ENCODE peak calls at places on chromosomes 16 and 17, in eight cellular contexts. P, W, Q, R, N, V, K and J are unnamed samples.

GRCh38 chr16:53817117-53817516 is 113.2 kb downstream of the FTO start:
- DNase-seq in Q (no peak), V (no peak), W (peak; percentile 63), K (no peak), N (no peak), P (no peak), R (no peak), J (no peak)

GRCh38 chr17:77097772-77098171 is 43.0 kb upstream of the SEC14L1 start:
- DNase-seq in Q (no peak), R (no peak), K (no peak), V (no peak), W (no peak), N (no peak), P (no peak), J (no peak)

GRCh38 chr16:6682142-6682811 is 650.4 kb upstream of the RBFOX1 start:
- DNase-seq in N (peak; percentile 46), R (no peak), Q (no peak), W (peak; percentile 51), K (peak; percentile 57), P (peak; percentile 31), V (no peak), J (peak; percentile 7)

GRCh38 chr16:51553314-51553713 is 402.2 kb upstream of the SALL1 start:
- DNase-seq in N (no peak), V (no peak), K (no peak), W (no peak), R (no peak), P (no peak), Q (no peak), J (no peak)

GRCh38 chr17:49964539-49965521 is 4.2 kb upstream of the DLX4 start:
- DNase-seq in R (no peak), P (no peak), K (no peak), Q (no peak), V (no peak), W (no peak), N (no peak), J (no peak)

GRCh38 chr16:68146583-68146982 is 61.4 kb downstream of the NFATC3 start:
- DNase-seq in N (no peak), P (no peak), W (no peak), Q (no peak), R (no peak), K (no peak), V (no peak), J (no peak)

GRCh38 chr16:16863672-16864071 is 484.7 kb downstream of the NPIPA7 start:
- DNase-seq in N (no peak), R (no peak), P (no peak), W (no peak), K (no peak), V (no peak), Q (no peak), J (no peak)

GRCh38 chr17:34163681-34164080 is 91.4 kb upstream of the CCL2 start:
- DNase-seq in K (no peak), P (no peak), Q (no peak), N (no peak), W (no peak), R (no peak), V (no peak), J (no peak)

GRCh38 chr16:4370570-4371480 is 823 bp upstream of the VASN start:
- DNase-seq in K (peak; percentile 12), P (no peak), V (peak; percentile 97), Q (no peak), R (peak; percentile 88), N (peak; percentile 66), W (peak; percentile 95), J (peak; percentile 77)

GRCh38 chr16:53258809-53259208 is 175.5 kb upstream of the RBL2 start:
- DNase-seq in P (no peak), R (no peak), K (no peak), Q (no peak), N (no peak), W (no peak), V (no peak), J (no peak)

GRCh38 chr16:15983898-15984297 is 34.5 kb downstream of the ABCC1 start:
- DNase-seq in K (no peak), N (no peak), Q (no peak), P (no peak), W (no peak), R (no peak), V (no peak), J (no peak)

GRCh38 chr17:83079340-83079747 is at the start of gene METRNL:
- DNase-seq in K (peak; percentile 64), W (peak; percentile 89), N (peak; percentile 83), R (peak; percentile 79), Q (peak; percentile 37), V (peak; percentile 95), P (peak; percentile 83), J (no peak)

GRCh38 chr17:83076930-83077329 is 2.5 kb upstream of the METRNL start:
- DNase-seq in W (no peak), P (no peak), K (no peak), N (no peak), Q (no peak), R (no peak), V (no peak), J (no peak)

GRCh38 chr17:83079766-83080616 is 582 bp downstream of the METRNL start:
- DNase-seq in N (no peak), W (no peak), R (no peak), V (no peak), P (no peak), Q (no peak), K (no peak), J (no peak)

GRCh38 chr17:83077411-83077810 is 2.0 kb upstream of the METRNL start:
- DNase-seq in R (no peak), P (peak; percentile 52), Q (no peak), N (no peak), K (no peak), V (peak; percentile 80), W (no peak), J (no peak)

DNA sequence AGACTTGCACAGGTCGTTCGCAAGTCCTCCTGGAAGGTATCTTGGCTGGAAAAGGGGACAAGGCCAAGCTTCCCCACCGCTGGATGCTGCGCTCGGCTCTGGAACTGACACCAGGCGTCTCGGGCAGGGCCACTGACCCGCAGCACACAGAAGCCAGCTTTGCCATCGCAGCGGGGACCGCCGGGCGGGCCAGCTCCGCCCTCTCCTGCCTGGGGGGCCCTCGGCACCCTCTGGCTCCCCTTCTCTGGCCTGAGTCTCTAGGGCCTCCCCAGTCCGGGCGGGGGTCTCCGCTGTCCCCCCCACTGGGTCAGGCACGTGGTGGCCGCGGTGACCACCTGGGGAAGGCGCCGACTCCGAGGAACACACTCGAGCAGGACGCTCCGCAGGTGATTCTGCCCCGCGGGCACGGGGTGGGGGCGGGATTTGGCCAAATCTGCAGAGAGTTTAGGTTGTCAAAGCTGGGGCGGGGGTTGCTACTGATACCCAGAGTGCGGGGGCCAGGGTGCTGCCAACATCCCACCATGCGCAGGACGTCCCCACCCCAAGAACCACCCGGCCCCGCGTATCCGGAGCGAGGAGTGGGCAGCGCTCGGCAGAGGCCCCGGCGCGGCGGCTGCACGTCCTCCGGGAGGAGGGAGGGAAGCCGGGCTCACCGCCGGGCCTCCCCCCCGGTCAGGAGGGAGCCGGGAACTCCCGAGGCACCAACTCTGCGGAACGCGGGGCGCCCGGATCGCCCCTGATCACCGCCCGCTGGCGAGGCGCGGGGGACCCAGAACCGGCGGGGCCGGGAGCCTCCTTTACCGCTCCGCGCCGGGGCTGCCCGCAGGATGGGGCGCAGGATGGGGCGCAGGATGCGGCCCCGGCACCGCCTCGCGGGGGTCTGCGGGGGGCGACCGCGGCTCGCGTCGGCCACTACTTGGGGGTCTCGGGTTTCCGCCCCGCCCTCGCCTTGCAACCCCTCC is 750 bp upstream of the METRNL start:
- DNase-seq in Q (no peak), N (peak; percentile 49), V (peak; percentile 89), K (no peak), W (peak; percentile 69), R (peak; percentile 44), P (no peak), J (peak; percentile 45)
- H3K27ac ChIP-seq in Q (no peak overlapping the region), N (no peak overlapping the region), V (no peak overlapping the region), K (no peak overlapping the region), W (no peak overlapping the region), R (peak overlapping the region; percentile 63), P (peak overlapping the region; percentile 49), J (no peak overlapping the region)

GRCh38 chr16:66538910-66539309 is 11.0 kb downstream of the TK2 start:
- DNase-seq in R (no peak), K (no peak), P (no peak), N (no peak), W (no peak), Q (no peak), V (no peak), J (no peak)
- H3K27ac ChIP-seq in R (no peak overlapping the region), K (no peak overlapping the region), P (no peak overlapping the region), N (no peak overlapping the region), W (no peak overlapping the region), Q (no peak overlapping the region), V (no peak overlapping the region), J (no peak overlapping the region)

DNA sequence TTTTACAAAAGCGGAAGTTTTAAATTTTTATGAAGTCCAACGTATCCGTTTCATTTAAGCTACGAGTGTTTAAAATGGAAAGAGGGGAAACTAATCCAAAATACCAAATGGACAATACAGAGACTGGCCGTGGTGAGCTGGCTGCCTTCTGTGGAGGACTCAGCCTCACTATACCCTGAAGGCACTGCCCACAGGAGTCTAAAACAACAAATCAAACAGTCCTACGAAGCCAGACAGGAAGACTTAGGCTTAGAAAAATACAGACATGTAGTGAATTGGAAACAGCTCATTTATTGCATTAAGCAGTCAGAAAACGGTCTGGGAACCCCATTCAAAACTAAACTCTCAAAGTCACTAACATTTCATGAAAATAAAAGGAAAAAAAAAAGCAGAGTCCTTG is 75.1 kb downstream of the CYTH1 start:
- DNase-seq in W (no peak), R (no peak), Q (no peak), K (no peak), N (no peak), P (no peak), V (no peak), J (no peak)
- H3K27ac ChIP-seq in W (no peak overlapping the region), R (no peak overlapping the region), Q (no peak overlapping the region), K (no peak overlapping the region), N (no peak overlapping the region), P (no peak overlapping the region), V (no peak overlapping the region), J (no peak overlapping the region)

GRCh38 chr17:44439168-44439567 is 49.7 kb upstream of the ITGA2B start:
- DNase-seq in Q (no peak), N (no peak), V (no peak), K (no peak), W (no peak), R (no peak), P (no peak), J (no peak)
- H3K27ac ChIP-seq in Q (no peak overlapping the region), N (no peak overlapping the region), V (no peak overlapping the region), K (no peak overlapping the region), W (no peak overlapping the region), R (no peak overlapping the region), P (no peak overlapping the region), J (no peak overlapping the region)

DNA sequence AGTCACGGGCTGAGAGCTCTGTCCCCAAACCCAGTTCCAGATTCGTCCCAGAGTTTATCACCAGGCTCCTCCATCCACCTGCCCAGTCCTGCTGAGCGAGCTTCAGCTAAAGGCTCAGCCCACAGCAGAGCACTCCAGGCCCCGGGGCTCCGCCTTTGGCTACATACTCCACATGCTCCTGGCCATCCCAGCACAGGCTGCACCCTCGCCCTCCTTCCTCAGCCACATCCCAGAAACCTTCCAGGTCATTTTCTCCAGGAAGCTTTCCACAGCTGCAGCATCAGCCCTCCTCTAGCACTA is 4.7 kb upstream of the CD2BP2 start:
- DNase-seq in N (no peak), K (no peak), P (no peak), Q (no peak), R (no peak), V (no peak), W (no peak), J (no peak)
- H3K27ac ChIP-seq in N (no peak overlapping the region), K (no peak overlapping the region), P (no peak overlapping the region), Q (no peak overlapping the region), R (no peak overlapping the region), V (no peak overlapping the region), W (no peak overlapping the region), J (no peak overlapping the region)